ENCODE peak calls at places on chromosomes 11 and 22, in ten cellular contexts. G is body of pancreas, E is left ventricle myocardium inferior, J is lower leg skin, C is fibroblast of the aortic adventitia, D is IMR-90, B is thoracic aorta, W is GM12865, T is endothelial cell, Z is right lobe of liver. O is an unnamed sample.

GRCh38 chr11:69637956-69638871 is 2.7 kb upstream of the CCND1 start:
- DNase-seq in Z (peak), T (peak), G (peak), C (peak), E (peak), W (no peak), D (peak), J (no peak), B (no peak), O (peak)

GRCh38 chr11:86046111-86046510 is 22.8 kb downstream of the PICALM start:
- DNase-seq in W (no peak), B (no peak), G (no peak), J (no peak), E (no peak), C (no peak), Z (no peak), T (no peak), D (no peak), O (no peak)

GRCh38 chr11:24793479-24793878 is 296.6 kb downstream of the LUZP2 start:
- DNase-seq in G (no peak), C (no peak), Z (no peak), E (no peak), W (no peak), T (no peak), D (peak), B (no peak), J (no peak), O (no peak)

GRCh38 chr22:49968831-49969661 is 8.5 kb downstream of the PIM3 start:
- DNase-seq in W (no peak), D (no peak), Z (no peak), B (peak), T (peak), G (peak), E (peak), C (no peak), J (peak), O (no peak)

GRCh38 chr22:42343136-42343484 is 72.7 kb upstream of the TCF20 start:
- DNase-seq in Z (no peak), G (no peak), C (no peak), D (no peak), W (no peak), T (no peak), E (no peak), J (no peak), B (no peak), O (no peak)

GRCh38 chr11:79242616-79243015 is 198.2 kb downstream of the TENM4 start:
- DNase-seq in J (no peak), T (no peak), G (no peak), Z (no peak), C (peak), E (no peak), B (no peak), D (no peak), W (no peak), O (no peak)

GRCh38 chr11:117045956-117046355 is 52.3 kb downstream of the SIK3 start:
- DNase-seq in Z (no peak), B (no peak), C (peak), E (no peak), G (no peak), J (no peak), T (no peak), W (no peak), D (no peak), O (peak)

GRCh38 chr11:44886765-44887164 is 63.9 kb downstream of the TP53I11 start:
- DNase-seq in Z (no peak), G (no peak), B (no peak), D (peak), J (no peak), C (peak), E (no peak), T (no peak), W (no peak), O (no peak)

GRCh38 chr22:35328472-35328885 is 28.8 kb downstream of the TOM1 start:
- DNase-seq in C (no peak), E (peak), G (peak), D (no peak), J (peak), Z (peak), W (no peak), T (no peak), B (no peak), O (peak)

GRCh38 chr22:50247748-50248147 is 2.9 kb upstream of the TUBGCP6 start:
- DNase-seq in W (peak), G (peak), D (peak), C (peak), E (no peak), J (no peak), Z (no peak), T (peak), B (no peak), O (peak)

GRCh38 chr22:43289551-43289963 is 53.6 kb downstream of the SCUBE1 start:
- DNase-seq in B (no peak), G (no peak), T (no peak), C (peak), E (no peak), Z (no peak), J (no peak), W (peak), D (peak), O (peak)

GRCh38 chr22:27603823-27604190 is 197.7 kb downstream of the MN1 start:
- DNase-seq in D (no peak), B (peak), G (peak), W (no peak), J (no peak), E (no peak), Z (no peak), C (no peak), T (no peak), O (no peak)

GRCh38 chr11:91947215-91947614 is 277.4 kb upstream of the FAT3 start:
- DNase-seq in T (no peak), D (peak), E (no peak), W (no peak), C (peak), B (peak), J (no peak), Z (no peak), G (peak), O (no peak)

GRCh38 chr22:44224166-44224565 is 43.4 kb downstream of the PARVG start:
- DNase-seq in B (no peak), D (no peak), Z (no peak), C (no peak), E (no peak), T (no peak), W (no peak), G (no peak), J (no peak), O (no peak)

GRCh38 chr11:85776951-85777602 is 33.9 kb downstream of the SYTL2 start:
- DNase-seq in C (no peak), E (no peak), J (no peak), Z (no peak), T (no peak), G (no peak), D (no peak), B (no peak), W (no peak), O (no peak)

GRCh38 chr22:24027389-24027980 is 16.4 kb downstream of the CABIN1 start:
- DNase-seq in B (no peak), C (no peak), G (no peak), W (no peak), Z (peak), J (peak), D (no peak), E (no peak), T (no peak), O (no peak)

GRCh38 chr11:2826679-2827056 is 58.9 kb downstream of the CDKN1C start:
- DNase-seq in G (no peak), C (no peak), D (no peak), E (peak), J (no peak), T (no peak), B (no peak), Z (peak), W (no peak), O (no peak)

GRCh38 chr22:21628386-21629261 is 1.2 kb downstream of the YDJC start:
- DNase-seq in Z (peak), D (no peak), E (no peak), C (no peak), J (no peak), B (no peak), W (no peak), G (no peak), T (no peak), O (peak)

GRCh38 chr22:42072606-42073330 is 1.3 kb upstream of the PHETA2 start:
- DNase-seq in B (no peak), J (peak), G (no peak), D (no peak), E (no peak), Z (no peak), C (no peak), T (no peak), W (peak), O (no peak)

GRCh38 chr11:76918941-76919386 is 58.2 kb downstream of the ACER3 start:
- DNase-seq in J (no peak), C (peak), G (peak), T (no peak), D (peak), B (no peak), E (no peak), Z (no peak), W (peak), O (peak)

GRCh38 chr11:16448123-16448717 is 91.9 kb upstream of the SOX6 start:
- DNase-seq in B (no peak), D (peak), E (no peak), T (no peak), W (no peak), J (no peak), Z (no peak), G (no peak), C (no peak), O (no peak)

GRCh38 chr22:46971141-46971775 is 208.8 kb downstream of the TBC1D22A start:
- DNase-seq in E (peak), Z (no peak), C (peak), T (peak), W (no peak), G (peak), J (peak), B (no peak), D (peak), O (no peak)

GRCh38 chr22:22883090-22883727 is 4.4 kb upstream of the IGLL5 start:
- DNase-seq in J (peak), B (no peak), G (no peak), C (no peak), E (no peak), D (no peak), Z (no peak), T (no peak), W (no peak), O (no peak)

GRCh38 chr11:8683115-8683807 is 669 bp downstream of the RPL27A start:
- DNase-seq in Z (no peak), G (no peak), B (no peak), T (no peak), D (no peak), W (peak), C (peak), E (no peak), J (peak), O (no peak)

GRCh38 chr22:27525711-27526110 is 275.8 kb downstream of the MN1 start:
- DNase-seq in D (no peak), G (no peak), B (no peak), Z (no peak), T (no peak), E (no peak), C (no peak), W (no peak), J (no peak), O (no peak)

GRCh38 chr11:113177596-113178115 is 136.7 kb upstream of the TTC12 start:
- DNase-seq in E (no peak), W (no peak), Z (no peak), J (no peak), G (no peak), T (no peak), D (no peak), B (no peak), C (no peak), O (no peak)

GRCh38 chr11:86923993-86924766 is 31.0 kb downstream of the FZD4 start:
- DNase-seq in T (peak), G (peak), W (no peak), Z (no peak), D (no peak), B (no peak), E (no peak), J (no peak), C (peak), O (no peak)

GRCh38 chr22:35299217-35299716 is 427 bp upstream of the TOM1 start:
- DNase-seq in D (no peak), E (no peak), J (no peak), G (no peak), W (no peak), C (peak), Z (no peak), B (no peak), T (no peak), O (no peak)

GRCh38 chr22:50089231-50090140 is at the start of gene MOV10L1:
- DNase-seq in C (no peak), T (no peak), Z (peak), W (no peak), D (no peak), E (no peak), J (no peak), G (no peak), B (no peak), O (no peak)

GRCh38 chr22:28884754-28885375 is 1.5 kb downstream of the ZNRF3 start:
- DNase-seq in J (no peak), T (no peak), G (no peak), W (no peak), B (no peak), E (no peak), D (no peak), Z (no peak), C (no peak), O (no peak)

GRCh38 chr11:121671276-121672168 is 218.8 kb upstream of the SORL1-AS1 start:
- DNase-seq in D (peak), E (no peak), B (no peak), Z (no peak), J (no peak), G (no peak), T (no peak), C (peak), W (no peak), O (no peak)

GRCh38 chr11:107962181-107962580 is 33.9 kb downstream of the RAB39A start:
- DNase-seq in B (no peak), G (no peak), C (no peak), D (no peak), Z (no peak), T (no peak), W (no peak), E (no peak), J (no peak), O (no peak)

DNA sequence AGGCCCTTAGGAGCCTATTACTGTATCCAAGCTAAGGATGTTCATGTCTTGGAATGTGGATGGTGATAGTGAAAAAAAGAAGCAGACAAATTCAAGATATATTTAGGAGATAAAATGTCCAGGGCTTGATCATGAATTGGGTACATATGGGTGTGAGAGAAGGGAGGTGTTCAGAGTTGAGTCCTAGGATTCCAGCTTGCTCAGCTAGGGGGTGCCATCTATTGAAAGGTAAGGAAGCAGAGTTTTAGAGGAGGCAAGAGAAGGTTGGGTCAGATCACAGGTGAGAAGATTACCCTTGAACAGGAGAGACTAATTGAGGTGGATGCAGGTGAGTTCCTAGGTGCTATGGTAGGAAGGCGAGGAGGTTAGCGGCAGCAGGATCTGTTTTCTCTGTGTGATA is 60.5 kb downstream of the GRAMD1B start:
- DNase-seq in J (no peak), T (no peak), C (no peak), E (no peak), D (no peak), W (no peak), Z (no peak), G (no peak), B (no peak), O (no peak)
- TF ChIP-seq CTCF in J (no peak), T (no peak), C (no peak), E (no peak), D (no peak), W (no peak), Z (no peak), G (no peak), B (no peak), O (no peak)

DNA sequence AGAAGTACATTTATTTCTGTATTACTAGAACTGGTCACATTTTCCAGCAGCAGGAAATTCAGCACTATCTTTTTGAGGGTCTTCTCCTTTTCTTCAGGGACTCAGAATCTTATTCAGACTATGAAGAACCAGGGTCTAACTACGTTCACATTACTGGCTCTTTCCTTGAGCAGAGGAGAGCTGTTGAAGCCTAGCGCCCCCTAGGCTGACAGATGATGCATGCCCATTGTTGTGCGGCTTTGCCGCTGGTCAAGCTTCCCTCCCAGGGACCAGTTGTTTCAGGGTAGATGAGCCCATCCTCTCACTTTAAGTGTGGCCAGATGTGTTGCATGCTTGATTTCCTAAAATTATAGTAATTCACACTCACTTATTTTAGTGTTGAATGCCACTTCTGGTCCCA is 168.2 kb upstream of the PDGFD start:
- DNase-seq in T (peak), G (peak), C (no peak), J (no peak), D (no peak), E (no peak), B (no peak), Z (no peak), W (peak), O (no peak)
- TF ChIP-seq CTCF in T (peak), G (no peak), C (no peak), J (no peak), D (no peak), E (no peak), B (no peak), Z (peak), W (peak), O (peak)

DNA sequence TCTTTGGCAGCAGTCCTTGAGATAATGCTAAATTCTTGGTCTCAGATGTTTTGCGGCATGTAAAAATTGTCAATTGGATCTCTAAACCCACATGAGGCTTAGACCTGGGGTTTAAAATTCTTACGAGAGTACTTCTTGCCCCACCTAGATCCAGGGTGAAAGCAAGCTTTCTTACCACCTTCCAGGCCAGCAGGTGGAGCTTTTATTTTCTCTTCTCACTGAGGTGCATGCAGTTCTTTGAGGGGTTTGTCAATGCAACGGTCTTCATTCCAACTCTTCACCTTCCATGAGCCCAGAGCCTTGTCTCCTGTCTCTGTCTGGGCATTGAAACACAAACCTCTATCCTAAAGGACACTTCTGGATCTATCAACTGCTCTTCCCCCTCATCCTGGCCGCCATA is 154.1 kb downstream of the MYO18B start:
- DNase-seq in B (no peak), G (no peak), T (no peak), J (peak), C (no peak), E (no peak), W (peak), Z (no peak), D (no peak), O (no peak)
- TF ChIP-seq CTCF in B (no peak), G (no peak), T (no peak), J (no peak), C (no peak), E (no peak), W (peak), Z (peak), D (no peak), O (no peak)

DNA sequence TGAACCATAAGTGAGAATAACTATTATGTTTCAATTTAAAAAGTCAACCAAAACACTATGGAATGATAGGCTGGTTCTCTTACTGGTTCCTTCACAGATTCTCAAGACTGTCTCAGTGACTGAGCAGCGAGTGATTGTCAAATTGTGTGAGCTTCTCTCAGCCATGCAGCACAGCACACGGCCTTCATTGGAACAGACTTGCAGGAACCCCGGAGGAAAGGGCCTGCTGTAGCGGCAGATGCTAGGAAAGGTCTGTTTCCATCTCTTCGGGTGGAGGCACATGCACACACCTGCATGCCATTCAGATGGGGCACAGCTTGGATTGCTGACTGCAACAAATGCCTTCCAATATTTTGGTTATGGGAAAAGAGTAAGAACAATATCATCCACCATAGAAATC is 741.8 kb downstream of the OPCML start:
- DNase-seq in B (no peak), J (no peak), C (no peak), D (no peak), E (no peak), T (no peak), W (no peak), G (no peak), Z (no peak), O (no peak)
- TF ChIP-seq CTCF in B (no peak), J (no peak), C (no peak), D (no peak), E (no peak), T (no peak), W (no peak), G (no peak), Z (no peak), O (no peak)